ENCODE peak calls at places on chromosomes 11 and 22, in five cellular contexts. B is tibial artery, L is AG10803, O is small intestine, W is esophagus muscularis mucosa. J is an unnamed sample.
A peak's percentile ranks its signal among the peaks of the same experiment; 100 is the strongest.

GRCh38 chr11:27467181-27467913 is 5.2 kb downstream of the LGR4 start:
- DNase-seq in B (no peak), L (no peak), O (peak; percentile 75), W (no peak), J (no peak)

GRCh38 chr11:67194096-67194495 is 72.2 kb upstream of the GRK2 start:
- DNase-seq in B (no peak), L (no peak), O (no peak), W (no peak), J (no peak)

GRCh38 chr11:78752528-78752927 is 177.9 kb upstream of the NARS2 start:
- DNase-seq in B (no peak), L (no peak), O (no peak), W (no peak), J (no peak)

GRCh38 chr22:50340157-50340879 is 2.8 kb upstream of the PPP6R2 start:
- DNase-seq in B (no peak), L (peak; percentile 43), O (no peak), W (no peak), J (no peak)

GRCh38 chr11:64186205-64187165 is 514 bp downstream of the STIP1 start:
- DNase-seq in B (no peak), L (no peak), O (no peak), W (no peak), J (no peak)

GRCh38 chr22:39724390-39724789 is 153.8 kb downstream of the CACNA1I start:
- DNase-seq in B (peak; percentile 24), L (no peak), O (no peak), W (no peak), J (no peak)

GRCh38 chr11:86923993-86924766 is 31.0 kb downstream of the FZD4 start:
- DNase-seq in B (no peak), L (no peak), O (no peak), W (no peak), J (no peak)

GRCh38 chr11:12506502-12506921 is 129.1 kb downstream of the PARVA start:
- DNase-seq in B (no peak), L (peak; percentile 54), O (no peak), W (no peak), J (no peak)

GRCh38 chr11:25943777-25944661 is 387.9 kb upstream of the ANO3 start:
- DNase-seq in B (no peak), L (no peak), O (peak; percentile 26), W (no peak), J (no peak)

GRCh38 chr22:46604306-46604690 is 15.9 kb upstream of the GRAMD4 start:
- DNase-seq in B (no peak), L (peak; percentile 63), O (peak; percentile 35), W (no peak), J (no peak)

GRCh38 chr11:96215094-96215782 is 127.8 kb downstream of the MAML2 start:
- DNase-seq in B (no peak), L (peak; percentile 60), O (peak; percentile 40), W (no peak), J (no peak)

GRCh38 chr11:128040603-128041002 is 546.8 kb downstream of the ETS1 start:
- DNase-seq in B (no peak), L (peak; percentile 69), O (no peak), W (no peak), J (no peak)

GRCh38 chr22:48404801-48405447 is 1422.7 kb downstream of the BRD1 start:
- DNase-seq in B (no peak), L (no peak), O (no peak), W (peak; percentile 84), J (no peak)

GRCh38 chr11:128593281-128593680 is 5.9 kb upstream of the ETS1 start:
- DNase-seq in B (no peak), L (peak; percentile 77), O (no peak), W (no peak), J (peak; percentile 51)

GRCh38 chr11:69073445-69073844 is 24.7 kb downstream of the TPCN2 start:
- DNase-seq in B (no peak), L (no peak), O (no peak), W (no peak), J (no peak)

GRCh38 chr22:20296598-20296997 is 23.3 kb downstream of the DGCR6L start:
- DNase-seq in B (no peak), L (no peak), O (no peak), W (no peak), J (no peak)
- H3K4me3 ChIP-seq in B (no peak overlapping the region), L (no peak overlapping the region), O (no peak overlapping the region), W (no peak overlapping the region), J (no peak overlapping the region)

GRCh38 chr11:17991799-17992433 is 20.9 kb downstream of the SERGEF start:
- DNase-seq in B (no peak), L (peak; percentile 60), O (peak; percentile 57), W (no peak), J (no peak)
- H3K4me3 ChIP-seq in B (no peak overlapping the region), L (no peak overlapping the region), O (no peak overlapping the region), W (no peak overlapping the region), J (no peak overlapping the region)

DNA sequence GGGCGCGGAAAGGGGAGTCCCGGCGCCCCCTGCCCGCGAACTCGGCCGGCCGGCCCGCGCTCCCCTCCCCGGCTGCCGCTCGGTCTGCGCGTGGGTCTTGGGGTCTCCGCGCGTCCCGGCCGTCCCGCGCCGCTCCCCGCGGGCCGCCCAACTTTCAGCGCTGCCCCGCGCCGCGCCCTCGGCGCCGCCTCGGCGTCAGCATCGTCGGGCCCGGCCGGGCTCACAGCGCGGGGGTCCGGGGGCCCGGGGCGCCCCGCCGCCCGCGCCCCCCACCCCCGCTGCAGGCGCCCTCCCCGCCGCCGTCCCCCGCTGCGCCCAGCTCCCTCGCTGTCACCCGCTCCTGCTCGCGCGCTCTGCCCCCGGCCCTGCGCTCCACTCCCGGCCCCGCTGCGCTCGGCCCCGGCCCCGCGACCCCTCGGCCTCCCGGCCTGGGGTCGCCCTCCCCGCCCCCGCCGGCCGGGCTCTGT is at the start of gene KCNJ4:
- DNase-seq in B (no peak), L (no peak), O (no peak), W (no peak), J (no peak)
- H3K4me3 ChIP-seq in B (peak within 1 kb of the TSS; percentile 47), L (no peak within 1 kb of the TSS), O (no peak within 1 kb of the TSS), W (peak within 1 kb of the TSS; percentile 66), J (peak within 1 kb of the TSS; percentile 38)

GRCh38 chr11:77191429-77191822 is 63.4 kb downstream of the MYO7A start:
- DNase-seq in B (no peak), L (no peak), O (no peak), W (no peak), J (no peak)
- H3K4me3 ChIP-seq in B (no peak overlapping the region), L (no peak overlapping the region), O (no peak overlapping the region), W (no peak overlapping the region), J (no peak overlapping the region)